ENCODE peak calls at places on chromosomes 5 and 9, in four cellular contexts. P is cardiac muscle cell; Z is astrocyte of the cerebellum; C is CD8-positive, alpha-beta T cell. R is an unnamed sample.

GRCh38 chr9:94948567-94949235 is 222.2 kb downstream of the AOPEP start:
- DNase-seq in P (no peak), Z (no peak), C (no peak), R (no peak)

GRCh38 chr5:111266491-111266890 is 42.3 kb downstream of the CAMK4 start:
- DNase-seq in P (no peak), Z (no peak), C (no peak), R (no peak)

GRCh38 chr9:135850737-135851136 is 56.6 kb downstream of the CAMSAP1 start:
- DNase-seq in P (no peak), Z (no peak), C (no peak), R (peak)

GRCh38 chr9:126838055-126838811 is 22.2 kb upstream of the ZBTB34 start:
- DNase-seq in P (no peak), Z (no peak), C (no peak), R (peak)

GRCh38 chr5:177071671-177072385 is 14.9 kb upstream of the FGFR4 start:
- DNase-seq in P (peak), Z (peak), C (peak), R (no peak)

GRCh38 chr9:14209399-14209990 is 104.4 kb downstream of the NFIB start:
- DNase-seq in P (no peak), Z (peak), C (no peak), R (no peak)

GRCh38 chr5:68264024-68264956 is 48.7 kb downstream of the PIK3R1 start:
- DNase-seq in P (peak), Z (peak), C (no peak), R (no peak)

GRCh38 chr5:168365581-168366081 is 74.2 kb downstream of the WWC1 start:
- DNase-seq in P (peak), Z (no peak), C (no peak), R (no peak)

GRCh38 chr9:70694758-70695157 is 280.3 kb upstream of the KLF9 start:
- DNase-seq in P (no peak), Z (no peak), C (no peak), R (no peak)

GRCh38 chr5:1760656-1761452 is 38.8 kb downstream of the MRPL36 start:
- DNase-seq in P (no peak), Z (no peak), C (no peak), R (no peak)

GRCh38 chr5:91357806-91358205 is 25.3 kb downstream of the ARRDC3 start:
- DNase-seq in P (no peak), Z (no peak), C (no peak), R (no peak)

GRCh38 chr9:135039916-135040645 is 47.4 kb upstream of the OLFM1 start:
- DNase-seq in P (no peak), Z (no peak), C (no peak), R (peak)

GRCh38 chr5:73938938-73939320 is 312.9 kb downstream of the ARHGEF28 start:
- DNase-seq in P (no peak), Z (no peak), C (no peak), R (no peak)

GRCh38 chr9:136572003-136572595 is 26.3 kb upstream of the NOTCH1 start:
- DNase-seq in P (peak), Z (peak), C (no peak), R (peak)

GRCh38 chr9:93225417-93225816 is 41.5 kb downstream of the WNK2 start:
- DNase-seq in P (no peak), Z (no peak), C (no peak), R (no peak)

GRCh38 chr9:136857606-136858412 is 5.7 kb downstream of the MAMDC4 start:
- DNase-seq in P (no peak), Z (no peak), C (no peak), R (no peak)

GRCh38 chr9:137267933-137268355 is 9.6 kb upstream of the TOR4A start:
- DNase-seq in P (no peak), Z (no peak), C (no peak), R (no peak)

GRCh38 chr5:138843789-138844461 is 31.2 kb downstream of the LRRTM2 start:
- DNase-seq in P (no peak), Z (no peak), C (no peak), R (no peak)

DNA sequence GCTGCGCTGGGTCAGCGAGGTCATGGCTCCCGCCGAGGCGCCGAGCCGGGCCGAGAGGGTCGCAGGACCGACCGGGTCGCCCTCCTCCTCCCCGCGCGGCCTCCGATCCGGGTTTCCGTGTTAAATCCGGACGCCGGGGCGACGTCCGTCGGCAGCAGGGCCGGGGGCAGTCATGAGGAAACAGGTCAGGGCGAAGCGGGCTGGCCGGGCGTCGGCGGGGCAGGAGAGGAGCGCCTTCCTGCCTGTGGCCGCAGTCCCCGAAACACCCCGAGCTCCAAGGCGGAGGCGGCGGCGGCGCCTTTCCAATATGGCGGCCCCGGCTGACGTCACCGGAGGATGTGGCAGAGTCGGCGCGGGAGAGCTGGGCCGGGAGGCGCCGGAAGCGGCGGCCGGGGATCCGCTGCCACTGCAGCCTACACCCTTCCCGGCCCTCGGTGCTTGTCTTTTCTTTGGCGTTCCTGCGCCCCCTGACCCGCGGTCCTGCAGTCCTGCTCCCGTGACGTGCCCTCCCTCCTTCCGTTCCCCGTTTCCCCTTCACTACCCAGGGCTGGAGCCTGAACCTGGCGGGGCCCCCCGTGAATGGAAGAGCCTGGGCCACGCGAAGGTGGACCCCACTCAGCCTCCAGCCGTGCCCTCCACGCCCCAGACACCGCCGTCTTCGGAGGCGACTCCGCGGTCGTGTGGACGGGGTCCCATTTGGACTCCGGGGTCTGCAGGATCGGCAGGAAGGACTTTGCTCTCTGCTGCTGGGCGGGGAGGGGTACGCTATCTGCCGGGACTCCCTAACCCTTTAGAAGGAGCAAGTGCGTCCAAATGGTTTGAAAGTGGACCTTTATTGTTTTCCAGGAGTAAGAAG is at the start of gene GOLPH3:
- DNase-seq in P (peak), Z (peak), C (peak), R (peak)
- TF ChIP-seq CTCF in P (peak), Z (no peak), C (no peak), R (no peak)

GRCh38 chr5:43038523-43038989 is 1.6 kb downstream of the ANXA2R start:
- DNase-seq in P (no peak), Z (no peak), C (peak), R (no peak)

GRCh38 chr5:43040287-43041098 is at the start of gene ANXA2R:
- DNase-seq in P (peak), Z (peak), C (peak), R (peak)

GRCh38 chr5:43041131-43041668 is 1.1 kb upstream of the ANXA2R start:
- DNase-seq in P (no peak), Z (no peak), C (peak), R (no peak)

GRCh38 chr5:43039115-43039467 is 1.0 kb downstream of the ANXA2R start:
- DNase-seq in P (no peak), Z (no peak), C (no peak), R (no peak)

GRCh38 chr5:43039468-43040286 is 442 bp downstream of the ANXA2R start:
- DNase-seq in P (peak), Z (peak), C (peak), R (peak)
- TF ChIP-seq CTCF in P (no peak), Z (peak), C (no peak), R (no peak)

GRCh38 chr5:587403-587802 is 24.7 kb upstream of the CEP72 start:
- DNase-seq in P (no peak), Z (no peak), C (no peak), R (no peak)

GRCh38 chr5:590343-590742 is 21.8 kb upstream of the CEP72 start:
- DNase-seq in P (no peak), Z (no peak), C (no peak), R (no peak)

GRCh38 chr5:589588-589987 is 22.6 kb upstream of the CEP72 start:
- DNase-seq in P (no peak), Z (no peak), C (no peak), R (no peak)

GRCh38 chr5:586751-587285 is 25.3 kb upstream of the CEP72 start:
- DNase-seq in P (no peak), Z (no peak), C (no peak), R (no peak)

GRCh38 chr5:588406-588995 is 23.6 kb upstream of the CEP72 start:
- DNase-seq in P (no peak), Z (no peak), C (no peak), R (no peak)
- TF ChIP-seq CTCF in P (no peak), Z (no peak), C (no peak), R (no peak)

GRCh38 chr9:24051587-24051986 is 225.5 kb upstream of the ELAVL2 start:
- DNase-seq in P (no peak), Z (no peak), C (no peak), R (no peak)
- TF ChIP-seq CTCF in P (no peak), Z (no peak), C (no peak), R (no peak)

GRCh38 chr5:142984525-142984924 is 214.3 kb downstream of the ARHGAP26 start:
- DNase-seq in P (no peak), Z (no peak), C (no peak), R (no peak)
- TF ChIP-seq CTCF in P (no peak), Z (no peak), C (no peak), R (no peak)

DNA sequence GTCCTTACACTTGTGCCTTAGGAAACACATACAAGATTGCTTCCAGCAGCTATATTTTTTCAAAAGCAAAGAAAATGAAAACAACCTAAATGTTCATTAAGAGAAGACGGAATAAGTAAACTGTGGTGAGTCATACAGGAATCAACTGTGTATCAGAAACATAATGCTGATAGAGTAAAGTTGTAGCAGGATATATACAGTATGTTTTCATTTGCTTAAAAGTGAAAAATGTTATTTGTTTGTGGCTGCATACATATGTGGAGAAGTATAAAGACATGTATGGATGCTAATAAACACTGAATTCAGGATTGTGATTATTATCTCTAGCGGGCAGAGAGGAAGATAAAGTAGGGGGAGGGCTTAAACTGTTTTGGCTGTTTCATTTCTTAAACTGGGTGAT is 8.3 kb downstream of the DCTN4 start:
- DNase-seq in P (no peak), Z (no peak), C (no peak), R (no peak)
- TF ChIP-seq CTCF in P (no peak), Z (no peak), C (no peak), R (no peak)

DNA sequence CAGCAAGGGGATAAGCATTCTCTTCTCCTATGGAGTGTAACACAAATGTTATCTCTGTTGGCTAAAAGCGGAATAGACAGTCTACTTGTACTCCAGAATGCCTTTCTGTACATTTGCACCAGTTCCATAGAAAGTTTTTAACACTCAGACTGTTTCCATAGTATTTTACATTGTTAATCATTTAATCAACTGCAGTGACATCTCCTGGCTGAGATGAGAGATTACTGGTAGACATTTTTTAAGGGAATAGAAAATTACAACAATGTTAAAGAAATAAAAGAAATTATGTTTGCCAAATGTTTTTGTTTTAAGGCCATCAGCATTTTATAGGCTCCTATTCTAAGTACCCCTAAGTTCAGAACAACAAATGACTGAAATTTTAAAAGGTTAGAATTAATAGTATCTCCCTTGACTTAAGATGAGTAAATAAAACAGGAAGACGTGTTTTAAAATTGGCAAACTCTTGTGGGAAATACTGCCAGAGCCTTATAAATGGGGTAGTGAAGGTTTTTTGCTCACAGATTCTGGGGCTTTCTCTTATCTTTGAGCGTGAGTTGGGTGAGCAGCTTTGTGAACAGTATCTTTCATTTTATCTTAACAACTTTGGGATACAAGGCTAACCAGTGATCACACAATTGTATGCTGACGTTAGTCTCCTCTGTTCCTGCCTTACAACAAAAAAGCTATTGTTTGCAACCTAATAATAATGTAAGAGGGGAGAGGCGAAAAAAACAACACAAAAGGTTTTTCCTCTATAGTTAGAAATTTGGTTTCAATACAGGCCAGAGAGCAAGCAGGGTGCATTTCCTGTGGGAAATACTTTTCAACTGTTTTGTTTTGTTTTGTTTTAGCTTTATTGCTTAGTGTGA is 294.4 kb downstream of the FBXL7 start:
- DNase-seq in P (no peak), Z (no peak), C (no peak), R (no peak)
- TF ChIP-seq CTCF in P (peak), Z (no peak), C (no peak), R (no peak)

GRCh38 chr5:37900692-37901091 is 60.9 kb upstream of the GDNF start:
- DNase-seq in P (no peak), Z (no peak), C (no peak), R (no peak)
- TF ChIP-seq CTCF in P (no peak), Z (no peak), C (no peak), R (no peak)

GRCh38 chr9:4077499-4078102 is 222.3 kb downstream of the GLIS3 start:
- DNase-seq in P (peak), Z (peak), C (peak), R (peak)

GRCh38 chr9:4069457-4070162 is 230.3 kb downstream of the GLIS3 start:
- DNase-seq in P (peak), Z (no peak), C (no peak), R (no peak)

GRCh38 chr9:4068914-4069313 is 231.0 kb downstream of the GLIS3 start:
- DNase-seq in P (no peak), Z (no peak), C (no peak), R (no peak)

GRCh38 chr9:4070266-4070665 is 229.6 kb downstream of the GLIS3 start:
- DNase-seq in P (no peak), Z (no peak), C (no peak), R (no peak)

DNA sequence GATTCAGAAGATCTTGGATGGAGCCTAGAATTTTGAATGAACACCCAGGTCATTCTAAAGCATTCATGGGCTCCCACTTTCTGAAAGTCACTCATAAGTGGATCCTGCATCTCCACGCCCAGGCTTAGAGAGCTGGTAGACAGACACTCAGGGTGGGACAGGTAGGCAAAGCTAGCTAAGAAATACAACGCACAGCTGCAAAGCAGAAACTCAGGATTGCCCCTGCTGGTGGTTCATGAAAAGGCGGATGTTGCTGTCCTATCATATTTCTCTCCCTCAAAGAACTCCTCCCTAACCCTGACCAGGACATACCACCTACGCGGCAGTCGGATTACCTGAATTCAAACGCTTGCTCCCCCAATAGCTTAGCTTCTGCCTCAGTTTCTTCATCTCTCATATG is 226.5 kb downstream of the GLIS3 start:
- DNase-seq in P (no peak), Z (no peak), C (no peak), R (no peak)
- TF ChIP-seq CTCF in P (peak), Z (peak), C (no peak), R (peak)

GRCh38 chr5:77561965-77562364 is 69.8 kb upstream of the WDR41 start:
- DNase-seq in P (peak), Z (no peak), C (no peak), R (no peak)

GRCh38 chr5:77563475-77563874 is 71.4 kb upstream of the WDR41 start:
- DNase-seq in P (no peak), Z (no peak), C (no peak), R (no peak)

GRCh38 chr5:77558266-77558665 is 66.2 kb upstream of the WDR41 start:
- DNase-seq in P (no peak), Z (no peak), C (no peak), R (no peak)

GRCh38 chr5:77560677-77561263 is 68.7 kb upstream of the WDR41 start:
- DNase-seq in P (peak), Z (peak), C (no peak), R (no peak)
- TF ChIP-seq CTCF in P (peak), Z (peak), C (peak), R (no peak)

R was measured in mesothelial cell of epicardium.